ENCODE peak calls at places on chromosomes 7 and 10, in eight cellular contexts. T is dorsolateral prefrontal cortex, Z is neural crest cell, Q is right atrium auricular region, R is brain microvascular endothelial cell, E is progenitor cell of endocrine pancreas, Y is astrocyte, W is WERI-Rb-1. D is an unnamed sample.

GRCh38 chr10:73251683-73252444 is 580 bp downstream of the MRPS16 start:
- DNase-seq in Y (peak), Q (no peak), R (no peak), Z (no peak), W (peak), T (no peak), E (no peak), D (no peak)

GRCh38 chr7:2573747-2574146 is 15.0 kb downstream of the IQCE start:
- DNase-seq in Q (no peak), T (no peak), E (no peak), Y (no peak), W (no peak), Z (no peak), R (no peak), D (no peak)

GRCh38 chr7:46444266-46444665 is 523.2 kb upstream of the IGFBP3 start:
- DNase-seq in T (no peak), Y (no peak), W (peak), E (no peak), Z (no peak), Q (no peak), R (no peak), D (no peak)

GRCh38 chr10:87545783-87546182 is 41.1 kb downstream of the MINPP1 start:
- DNase-seq in E (no peak), T (no peak), Q (no peak), Y (no peak), R (no peak), Z (no peak), W (no peak), D (no peak)

GRCh38 chr7:75695036-75695435 is 43.7 kb downstream of the HIP1 start:
- DNase-seq in Y (no peak), W (no peak), Z (no peak), R (no peak), E (no peak), Q (no peak), T (no peak), D (no peak)

GRCh38 chr10:80924063-80924952 is 386.6 kb downstream of the SH2D4B start:
- DNase-seq in E (peak), Z (peak), Q (no peak), R (peak), W (peak), T (no peak), Y (peak), D (peak)

GRCh38 chr10:124474502-124475070 is 13.0 kb downstream of the LHPP start:
- DNase-seq in E (no peak), T (no peak), Q (no peak), W (no peak), R (no peak), Z (no peak), Y (no peak), D (no peak)

GRCh38 chr10:95840681-95841080 is 67.1 kb upstream of the CC2D2B start:
- DNase-seq in R (no peak), Q (no peak), Z (no peak), Y (no peak), E (no peak), W (no peak), T (no peak), D (no peak)

GRCh38 chr7:25926439-25926838 is 225.6 kb upstream of the NFE2L3 start:
- DNase-seq in E (no peak), W (no peak), Y (no peak), Z (no peak), R (no peak), T (no peak), Q (no peak), D (no peak)

GRCh38 chr10:24723386-24723787 is 300 bp downstream of the ARHGAP21 start:
- DNase-seq in E (peak), W (no peak), T (no peak), R (no peak), Z (no peak), Q (no peak), Y (no peak), D (peak)

GRCh38 chr10:106424076-106424475 is 740.4 kb downstream of the SORCS1 start:
- DNase-seq in W (no peak), Q (no peak), E (no peak), Y (peak), Z (no peak), R (no peak), T (no peak), D (no peak)

GRCh38 chr7:46566375-46566774 is 645.3 kb upstream of the IGFBP3 start:
- DNase-seq in E (no peak), T (no peak), Y (no peak), Z (no peak), R (no peak), Q (no peak), W (no peak), D (no peak)

GRCh38 chr7:149742075-149742701 is 31.2 kb downstream of the ZNF467 start:
- DNase-seq in T (peak), E (peak), Z (peak), Q (peak), R (peak), Y (peak), W (peak), D (peak)

GRCh38 chr7:102992820-102993531 is 80.2 kb downstream of the LRRC17 start:
- DNase-seq in Z (no peak), Y (peak), R (peak), Q (no peak), E (no peak), T (no peak), W (no peak), D (no peak)

GRCh38 chr7:120628233-120628632 is 229.7 kb downstream of the TSPAN12 start:
- DNase-seq in R (no peak), T (no peak), Y (no peak), W (no peak), Q (no peak), Z (no peak), E (no peak), D (no peak)

GRCh38 chr7:130207642-130208041 is at the start of gene SSMEM1:
- DNase-seq in Y (peak), R (no peak), W (no peak), Q (no peak), Z (no peak), E (no peak), T (no peak), D (no peak)

GRCh38 chr7:88216276-88216675 is 3.6 kb downstream of the SRI start:
- DNase-seq in Q (no peak), Y (no peak), R (no peak), Z (no peak), E (no peak), T (no peak), W (no peak), D (no peak)

GRCh38 chr10:811379-811778 is 120.1 kb downstream of the LARP4B start:
- DNase-seq in Y (no peak), T (no peak), W (no peak), R (no peak), E (no peak), Z (no peak), Q (no peak), D (no peak)

GRCh38 chr7:32893722-32894121 is 2.2 kb upstream of the KBTBD2 start:
- DNase-seq in W (no peak), Z (no peak), R (no peak), E (no peak), Q (no peak), Y (no peak), T (no peak), D (no peak)

GRCh38 chr7:15007507-15007906 is 105.0 kb upstream of the DGKB start:
- DNase-seq in Z (no peak), Q (no peak), R (no peak), T (no peak), E (no peak), W (peak), Y (no peak), D (peak)
- TF ChIP-seq CTCF in Z (no peak), Q (no peak), R (peak), T (no peak), E (peak), W (peak), Y (peak), D (peak)

GRCh38 chr7:101559586-101559985 is 69.5 kb downstream of the MYL10 start:
- DNase-seq in W (no peak), Q (no peak), T (no peak), Y (no peak), R (no peak), E (no peak), Z (no peak), D (no peak)

GRCh38 chr7:101557421-101557820 is 71.7 kb downstream of the MYL10 start:
- DNase-seq in Q (no peak), E (no peak), Z (no peak), W (no peak), R (no peak), Y (no peak), T (no peak), D (no peak)

GRCh38 chr7:101560856-101561255 is 68.2 kb downstream of the MYL10 start:
- DNase-seq in Y (no peak), E (no peak), Z (no peak), W (no peak), T (no peak), Q (no peak), R (no peak), D (no peak)

GRCh38 chr7:101557978-101558741 is 70.9 kb downstream of the MYL10 start:
- DNase-seq in T (no peak), Y (no peak), W (no peak), E (no peak), Q (no peak), Z (no peak), R (no peak), D (no peak)

DNA sequence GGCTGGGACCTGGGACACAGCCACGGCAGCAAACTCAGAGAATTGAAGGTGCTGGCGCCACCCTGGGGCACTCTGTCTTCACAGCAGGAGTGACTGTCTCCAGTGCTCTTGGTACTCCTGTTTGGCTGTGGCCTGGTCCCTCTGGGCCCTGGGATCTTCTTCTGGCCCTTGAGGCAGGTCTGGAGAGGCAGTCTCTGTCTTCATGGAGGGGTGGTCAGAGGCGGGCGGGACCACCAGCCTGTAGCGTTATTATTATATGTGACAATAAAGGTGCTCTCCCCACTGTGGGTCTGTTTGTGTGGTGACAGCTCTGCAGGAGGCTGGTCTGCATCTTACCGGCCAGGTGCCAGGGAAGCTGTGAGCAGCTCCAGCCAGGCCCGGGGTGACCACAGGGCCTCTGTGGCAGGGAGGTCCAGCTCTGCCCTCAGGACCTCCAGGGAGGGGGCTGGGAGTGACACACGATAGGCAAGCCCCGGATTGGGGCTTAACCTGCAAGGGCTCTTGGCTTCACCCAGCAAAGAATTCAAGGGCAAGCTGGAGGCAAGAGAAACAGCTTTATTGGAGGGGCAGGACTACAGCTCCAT is 70.3 kb downstream of the MYL10 start:
- DNase-seq in T (no peak), E (no peak), Y (no peak), W (peak), R (no peak), Z (no peak), Q (no peak), D (no peak)
- TF ChIP-seq CTCF in T (no peak), E (no peak), Y (no peak), W (peak), R (peak), Z (no peak), Q (no peak), D (no peak)

DNA sequence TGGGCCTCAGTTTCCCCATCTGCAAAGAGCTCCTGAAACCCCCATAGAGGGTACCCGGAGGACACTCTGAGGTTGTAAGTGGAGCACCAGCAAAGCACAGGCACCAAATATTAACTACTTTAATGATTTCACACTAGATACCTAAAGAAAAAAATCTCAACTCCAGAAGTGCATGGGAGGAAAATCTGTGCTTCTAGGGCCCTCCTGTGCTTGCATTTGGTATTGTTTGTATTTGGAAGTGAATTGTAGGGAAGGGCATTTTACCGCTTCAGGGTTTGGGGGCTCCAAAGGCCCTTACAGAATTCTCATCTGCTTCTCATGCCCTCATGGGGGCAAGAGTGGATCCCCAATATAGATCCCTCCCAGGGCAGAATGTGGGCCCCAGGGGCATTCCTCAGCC is 22.4 kb upstream of the DRGX start:
- DNase-seq in Z (no peak), Q (no peak), Y (no peak), W (no peak), R (no peak), E (no peak), T (no peak), D (no peak)
- TF ChIP-seq CTCF in Z (peak), Q (no peak), Y (no peak), W (no peak), R (peak), E (peak), T (no peak), D (no peak)

GRCh38 chr7:138865843-138866242 is 67.8 kb upstream of the ATP6V0A4 start:
- DNase-seq in Z (no peak), T (no peak), Q (no peak), E (no peak), W (peak), R (peak), Y (no peak), D (no peak)
- TF ChIP-seq CTCF in Z (no peak), T (no peak), Q (no peak), E (no peak), W (peak), R (peak), Y (peak), D (no peak)

DNA sequence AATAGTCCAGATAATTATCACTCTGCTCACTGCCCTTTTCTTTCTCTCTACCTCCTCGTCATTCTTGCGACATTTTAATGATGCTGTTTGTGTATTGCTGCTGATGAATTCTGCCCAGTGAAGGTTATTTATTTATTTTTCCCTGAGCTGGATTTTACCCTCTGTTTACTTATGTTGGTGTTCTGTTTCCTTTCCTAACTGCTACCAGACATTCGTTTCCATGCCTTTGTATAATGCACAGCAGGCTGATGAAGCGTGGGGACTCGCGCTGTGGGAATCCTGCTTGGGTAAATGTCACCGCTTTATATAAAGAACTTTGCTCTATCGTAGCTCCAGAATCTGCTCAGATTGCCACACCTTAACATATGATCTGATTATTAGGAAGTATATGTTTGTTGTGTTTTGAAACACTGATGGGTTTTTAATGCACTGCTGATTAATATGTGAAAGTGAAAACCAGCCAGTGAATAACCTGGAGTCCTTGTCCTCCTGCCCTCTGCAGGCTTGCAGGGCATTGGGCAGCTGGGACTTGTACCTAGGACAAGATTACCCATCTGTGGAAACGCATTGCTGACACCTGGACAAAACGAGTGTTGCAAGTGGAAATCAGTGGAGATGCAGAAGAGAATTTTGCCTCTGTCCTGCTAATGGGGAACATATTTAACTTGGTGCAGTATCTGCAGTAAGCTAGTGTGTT is 291.5 kb downstream of the SDK1 start:
- DNase-seq in Z (no peak), R (no peak), T (no peak), Y (no peak), W (no peak), Q (no peak), E (no peak), D (no peak)
- TF ChIP-seq CTCF in Z (no peak), R (no peak), T (no peak), Y (no peak), W (no peak), Q (no peak), E (no peak), D (no peak)

GRCh38 chr10:86099542-86100334 is 266.9 kb downstream of the GRID1 start:
- DNase-seq in R (no peak), T (no peak), E (no peak), W (peak), Y (no peak), Q (no peak), Z (no peak), D (no peak)

GRCh38 chr10:86102031-86102430 is 264.6 kb downstream of the GRID1 start:
- DNase-seq in T (no peak), W (no peak), Z (no peak), E (no peak), Q (no peak), R (no peak), Y (no peak), D (no peak)

GRCh38 chr10:86103391-86104101 is 263.0 kb downstream of the GRID1 start:
- DNase-seq in E (no peak), Z (no peak), Q (no peak), Y (no peak), R (no peak), W (no peak), T (no peak), D (no peak)

GRCh38 chr10:86102446-86102845 is 264.1 kb downstream of the GRID1 start:
- DNase-seq in E (no peak), T (no peak), Y (no peak), Z (no peak), Q (no peak), R (no peak), W (no peak), D (no peak)

DNA sequence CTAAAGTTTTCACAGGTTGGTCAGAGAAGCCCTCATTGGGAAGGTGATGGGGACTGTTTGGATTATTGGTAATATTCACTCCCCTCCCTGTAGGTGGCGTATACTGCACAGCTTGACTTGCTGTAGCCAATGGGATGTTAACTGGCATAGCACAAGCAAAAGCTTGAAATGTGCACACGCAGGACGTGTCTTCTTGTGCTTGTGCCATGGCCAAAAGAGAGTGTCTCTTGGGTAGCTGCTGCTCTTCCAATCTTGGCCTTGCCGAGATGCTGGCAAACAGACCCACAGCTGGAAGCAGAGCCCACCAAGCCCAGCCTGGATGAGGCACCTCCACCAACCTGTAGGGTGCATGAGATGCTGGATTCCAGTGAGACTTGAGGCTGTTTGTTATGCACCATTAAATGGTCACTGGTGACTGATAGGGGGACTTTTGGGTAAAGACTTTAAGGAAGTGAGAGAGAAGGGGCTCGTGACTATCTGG is 266.0 kb downstream of the GRID1 start:
- DNase-seq in Z (no peak), Q (no peak), T (no peak), W (peak), Y (peak), E (no peak), R (no peak), D (no peak)
- TF ChIP-seq CTCF in Z (peak), Q (no peak), T (peak), W (peak), Y (peak), E (peak), R (peak), D (peak)

GRCh38 chr10:17227367-17228080 is 517 bp upstream of the VIM start:
- DNase-seq in E (no peak), W (no peak), T (no peak), R (no peak), Y (no peak), Q (no peak), Z (no peak), D (no peak)
- TF ChIP-seq CTCF in E (peak), W (no peak), T (peak), R (no peak), Y (peak), Q (peak), Z (peak), D (peak)